ENCODE peak calls at places on chromosome 18, in seven cellular contexts. R, E, Y, C, Q, O and T are unnamed samples.

GRCh38 chr18:74869904-74870863 is 272.5 kb downstream of the ZNF407 start:
- DNase-seq in R (no peak), E (no peak), Y (peak; percentile 74), C (no peak), Q (no peak), O (no peak), T (no peak)

GRCh38 chr18:36511791-36512352 is 214.4 kb downstream of the FHOD3 start:
- DNase-seq in R (no peak), E (no peak), Y (no peak), C (no peak), Q (no peak), O (no peak), T (no peak)

GRCh38 chr18:499351-500229 is 911 bp downstream of the COLEC12 start:
- DNase-seq in R (peak; percentile 85), E (peak; percentile 65), Y (no peak), C (no peak), Q (no peak), O (no peak), T (peak; percentile 22)

GRCh38 chr18:63223837-63224236 is 95.7 kb downstream of the BCL2 start:
- DNase-seq in R (no peak), E (no peak), Y (no peak), C (no peak), Q (no peak), O (peak; percentile 13), T (no peak)

GRCh38 chr18:13608791-13609552 is 117.4 kb downstream of the FAM210A start:
- DNase-seq in R (no peak), E (no peak), Y (no peak), C (no peak), Q (no peak), O (no peak), T (no peak)

GRCh38 chr18:24601624-24602023 is 141.2 kb downstream of the HRH4 start:
- DNase-seq in R (no peak), E (no peak), Y (no peak), C (no peak), Q (peak; percentile 37), O (no peak), T (no peak)

GRCh38 chr18:23650963-23651927 is 11.5 kb downstream of the ANKRD29 start:
- DNase-seq in R (no peak), E (peak; percentile 57), Y (no peak), C (no peak), Q (no peak), O (no peak), T (no peak)

GRCh38 chr18:43160509-43160908 is 45.0 kb upstream of the RIT2 start:
- DNase-seq in R (no peak), E (no peak), Y (no peak), C (no peak), Q (no peak), O (no peak), T (no peak)

GRCh38 chr18:48875942-48876511 is 74.7 kb downstream of the SMAD7 start:
- DNase-seq in R (no peak), E (no peak), Y (no peak), C (peak; percentile 45), Q (no peak), O (no peak), T (no peak)

GRCh38 chr18:12921178-12921577 is 26.6 kb upstream of the SEH1L start:
- DNase-seq in R (no peak), E (no peak), Y (no peak), C (no peak), Q (no peak), O (no peak), T (no peak)

GRCh38 chr18:50707841-50708240 is 112.0 kb downstream of the MRO start:
- DNase-seq in R (no peak), E (no peak), Y (no peak), C (no peak), Q (no peak), O (no peak), T (no peak)

GRCh38 chr18:43526436-43527150 is 249.3 kb upstream of the SYT4 start:
- DNase-seq in R (no peak), E (no peak), Y (no peak), C (no peak), Q (no peak), O (no peak), T (no peak)

GRCh38 chr18:79489900-79490592 is 94.3 kb downstream of the NFATC1 start:
- DNase-seq in R (peak; percentile 70), E (no peak), Y (no peak), C (no peak), Q (no peak), O (no peak), T (no peak)

GRCh38 chr18:45198526-45198925 is 416.8 kb upstream of the SLC14A2 start:
- DNase-seq in R (no peak), E (no peak), Y (no peak), C (no peak), Q (no peak), O (no peak), T (no peak)

GRCh38 chr18:46623541-46623940 is 33.5 kb downstream of the LOXHD1 start:
- DNase-seq in R (peak; percentile 57), E (no peak), Y (peak; percentile 6), C (no peak), Q (no peak), O (peak; percentile 25), T (peak; percentile 53)

GRCh38 chr18:55319517-55319905 is 268.5 kb downstream of the TCF4 start:
- DNase-seq in R (no peak), E (no peak), Y (no peak), C (no peak), Q (no peak), O (no peak), T (no peak)

GRCh38 chr18:73296686-73297085 is 428.9 kb upstream of the NETO1 start:
- DNase-seq in R (no peak), E (no peak), Y (no peak), C (no peak), Q (peak; percentile 10), O (no peak), T (no peak)

GRCh38 chr18:37299471-37300304 is 265.9 kb downstream of the CELF4 start:
- DNase-seq in R (peak; percentile 76), E (peak; percentile 92), Y (no peak), C (no peak), Q (peak; percentile 68), O (no peak), T (no peak)

GRCh38 chr18:4391859-4392258 is 63.2 kb downstream of the DLGAP1 start:
- DNase-seq in R (no peak), E (no peak), Y (peak; percentile 57), C (no peak), Q (no peak), O (no peak), T (no peak)

GRCh38 chr18:56431551-56431950 is 206.8 kb downstream of the TXNL1 start:
- DNase-seq in R (no peak), E (peak; percentile 61), Y (no peak), C (no peak), Q (no peak), O (no peak), T (no peak)

GRCh38 chr18:55078289-55078916 is 119.1 kb upstream of the CCDC68 start:
- DNase-seq in R (no peak), E (no peak), Y (no peak), C (no peak), Q (no peak), O (no peak), T (no peak)

GRCh38 chr18:22609642-22610041 is 191.9 kb upstream of the CTAGE1 start:
- DNase-seq in R (no peak), E (peak; percentile 82), Y (no peak), C (no peak), Q (no peak), O (no peak), T (no peak)